ENCODE peak calls at places on chromosome 13, in four cellular contexts. S, Y, P and F are unnamed samples.

GRCh38 chr13:83085186-83085900 is 796.9 kb downstream of the SLITRK1 start:
- DNase-seq in S (no peak), P (no peak), Y (no peak), F (no peak)

GRCh38 chr13:53010374-53011105 is 18.1 kb upstream of the OLFM4 start:
- DNase-seq in S (peak; percentile 4), Y (no peak), P (no peak), F (no peak)

GRCh38 chr13:76980075-76980718 is 11.7 kb upstream of the CLN5 start:
- DNase-seq in Y (no peak), P (peak; percentile 99), S (peak; percentile 43), F (peak; percentile 68)

GRCh38 chr13:34300559-34300958 is 482.6 kb downstream of the RFC3 start:
- DNase-seq in S (peak; percentile 3), Y (no peak), P (no peak), F (no peak)

GRCh38 chr13:43815204-43815603 is 28.4 kb upstream of the ENOX1 start:
- DNase-seq in Y (no peak), S (no peak), P (no peak), F (no peak)

GRCh38 chr13:46603165-46603603 is 50.2 kb downstream of the LRCH1 start:
- DNase-seq in Y (no peak), P (no peak), S (peak; percentile 65), F (no peak)

GRCh38 chr13:79723462-79724116 is 242.6 kb downstream of the NDFIP2 start:
- DNase-seq in S (peak; percentile 30), P (no peak), Y (no peak), F (no peak)

GRCh38 chr13:112444416-112445399 is 68.6 kb downstream of the SPACA7 start:
- DNase-seq in P (peak; percentile 38), Y (no peak), S (no peak), F (no peak)

GRCh38 chr13:85549819-85550218 is 249.4 kb downstream of the SLITRK6 start:
- DNase-seq in Y (no peak), P (no peak), S (no peak), F (no peak)

GRCh38 chr13:109737606-109738005 is 48.8 kb downstream of the IRS2 start:
- DNase-seq in Y (no peak), S (no peak), P (no peak), F (no peak)
- H3K4me1 ChIP-seq in Y (no peaks in the 10 kb centered on the region), S (no peaks in the 10 kb centered on the region), P (no peaks in the 10 kb centered on the region), F (no peaks in the 10 kb centered on the region)

DNA sequence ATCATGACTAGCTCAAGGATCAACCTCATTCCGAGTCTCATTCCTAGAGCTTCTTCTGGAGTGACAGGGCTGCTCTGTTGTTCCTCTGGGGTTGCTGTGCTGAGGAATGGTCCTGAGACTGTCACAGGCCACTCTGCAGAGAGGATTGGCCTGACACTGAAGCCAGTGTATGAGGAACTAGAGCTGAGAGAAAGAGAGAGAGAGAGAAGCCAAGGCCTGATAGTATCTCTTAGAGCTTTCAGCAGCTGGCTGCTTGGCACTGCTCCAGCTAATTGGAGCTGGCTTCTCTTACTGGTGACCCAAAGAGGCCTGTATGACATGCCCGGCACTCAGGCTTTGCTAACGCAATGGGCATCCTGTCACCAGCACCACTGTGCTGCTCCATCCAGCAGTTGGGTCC is 73.4 kb upstream of the FLT1 start:
- DNase-seq in S (no peak), P (no peak), Y (no peak), F (no peak)
- TF ChIP-seq SUZ12 in S (no peak), P (no peak), Y (no peak), F (no peak)

GRCh38 chr13:51684076-51684475 is 99.8 kb downstream of the WDFY2 start:
- DNase-seq in Y (no peak), S (no peak), P (no peak), F (no peak)
- H3K4me1 ChIP-seq in Y (peaks cover 3% of the 10 kb centered on the region), S (peaks cover 46% of the 10 kb centered on the region), P (peaks cover 2% of the 10 kb centered on the region), F (no peaks in the 10 kb centered on the region)

GRCh38 chr13:36910545-36910944 is 9.5 kb downstream of the SMAD9 start:
- DNase-seq in P (no peak), Y (no peak), S (no peak), F (no peak)
- TF ChIP-seq SUZ12 in P (no peak), Y (no peak), S (no peak), F (no peak)